ENCODE peak calls at places on chromosomes 6 and 20, in nine cellular contexts. One of them, this sample, is unnamed. For H3K9me3, the result is how much of the 10 kb centered on the place peaks cover.

GRCh38 chr6:169235286-169235685 is 18.4 kb downstream of the THBS2 start:
- DNase-seq in K562: no peak
- DNase-seq in SK-N-SH: no peak
- DNase-seq in NT2/D1: no peak
- DNase-seq in PC-3: no peak
- DNase-seq in HepG2: no peak
- DNase-seq in colonic mucosa: no peak
- DNase-seq in GM23248: no peak
- DNase-seq in fibroblast of lung: no peak
- DNase-seq in this sample: no peak

GRCh38 chr6:170094686-170095272 is 196.1 kb downstream of the DLL1 start:
- DNase-seq in K562: no peak
- DNase-seq in SK-N-SH: no peak
- DNase-seq in NT2/D1: no peak
- DNase-seq in PC-3: no peak
- DNase-seq in HepG2: no peak
- DNase-seq in colonic mucosa: no peak
- DNase-seq in GM23248: no peak
- DNase-seq in fibroblast of lung: no peak
- DNase-seq in this sample: peak

GRCh38 chr20:12984863-12985262 is 23.9 kb upstream of the SPTLC3 start:
- DNase-seq in K562: no peak
- DNase-seq in SK-N-SH: no peak
- DNase-seq in NT2/D1: no peak
- DNase-seq in PC-3: peak
- DNase-seq in HepG2: no peak
- DNase-seq in colonic mucosa: no peak
- DNase-seq in GM23248: no peak
- DNase-seq in fibroblast of lung: no peak
- DNase-seq in this sample: no peak

GRCh38 chr20:43507150-43508080 is at the start of gene L3MBTL1:
- DNase-seq in K562: peak
- DNase-seq in SK-N-SH: peak
- DNase-seq in NT2/D1: peak
- DNase-seq in PC-3: peak
- DNase-seq in HepG2: peak
- DNase-seq in colonic mucosa: peak
- DNase-seq in GM23248: peak
- DNase-seq in fibroblast of lung: peak
- DNase-seq in this sample: peak

GRCh38 chr6:13523826-13524622 is 36.6 kb upstream of the GFOD1 start:
- DNase-seq in K562: no peak
- DNase-seq in SK-N-SH: no peak
- DNase-seq in NT2/D1: no peak
- DNase-seq in PC-3: no peak
- DNase-seq in HepG2: no peak
- DNase-seq in colonic mucosa: no peak
- DNase-seq in GM23248: no peak
- DNase-seq in fibroblast of lung: no peak
- DNase-seq in this sample: no peak

GRCh38 chr6:35955521-35955920 is 34.6 kb upstream of the SRPK1 start:
- DNase-seq in K562: no peak
- DNase-seq in SK-N-SH: no peak
- DNase-seq in NT2/D1: no peak
- DNase-seq in PC-3: no peak
- DNase-seq in HepG2: no peak
- DNase-seq in colonic mucosa: no peak
- DNase-seq in GM23248: no peak
- DNase-seq in fibroblast of lung: no peak
- DNase-seq in this sample: no peak

GRCh38 chr6:169997930-169998218 is 246.5 kb downstream of the ERMARD start:
- DNase-seq in K562: no peak
- DNase-seq in SK-N-SH: no peak
- DNase-seq in NT2/D1: no peak
- DNase-seq in PC-3: no peak
- DNase-seq in HepG2: no peak
- DNase-seq in colonic mucosa: no peak
- DNase-seq in GM23248: no peak
- DNase-seq in fibroblast of lung: no peak
- DNase-seq in this sample: peak

GRCh38 chr6:50113114-50113857 is 63.6 kb upstream of the DEFB112 start:
- DNase-seq in K562: no peak
- DNase-seq in SK-N-SH: no peak
- DNase-seq in NT2/D1: no peak
- DNase-seq in PC-3: no peak
- DNase-seq in HepG2: no peak
- DNase-seq in colonic mucosa: no peak
- DNase-seq in GM23248: no peak
- DNase-seq in fibroblast of lung: no peak
- DNase-seq in this sample: no peak

DNA sequence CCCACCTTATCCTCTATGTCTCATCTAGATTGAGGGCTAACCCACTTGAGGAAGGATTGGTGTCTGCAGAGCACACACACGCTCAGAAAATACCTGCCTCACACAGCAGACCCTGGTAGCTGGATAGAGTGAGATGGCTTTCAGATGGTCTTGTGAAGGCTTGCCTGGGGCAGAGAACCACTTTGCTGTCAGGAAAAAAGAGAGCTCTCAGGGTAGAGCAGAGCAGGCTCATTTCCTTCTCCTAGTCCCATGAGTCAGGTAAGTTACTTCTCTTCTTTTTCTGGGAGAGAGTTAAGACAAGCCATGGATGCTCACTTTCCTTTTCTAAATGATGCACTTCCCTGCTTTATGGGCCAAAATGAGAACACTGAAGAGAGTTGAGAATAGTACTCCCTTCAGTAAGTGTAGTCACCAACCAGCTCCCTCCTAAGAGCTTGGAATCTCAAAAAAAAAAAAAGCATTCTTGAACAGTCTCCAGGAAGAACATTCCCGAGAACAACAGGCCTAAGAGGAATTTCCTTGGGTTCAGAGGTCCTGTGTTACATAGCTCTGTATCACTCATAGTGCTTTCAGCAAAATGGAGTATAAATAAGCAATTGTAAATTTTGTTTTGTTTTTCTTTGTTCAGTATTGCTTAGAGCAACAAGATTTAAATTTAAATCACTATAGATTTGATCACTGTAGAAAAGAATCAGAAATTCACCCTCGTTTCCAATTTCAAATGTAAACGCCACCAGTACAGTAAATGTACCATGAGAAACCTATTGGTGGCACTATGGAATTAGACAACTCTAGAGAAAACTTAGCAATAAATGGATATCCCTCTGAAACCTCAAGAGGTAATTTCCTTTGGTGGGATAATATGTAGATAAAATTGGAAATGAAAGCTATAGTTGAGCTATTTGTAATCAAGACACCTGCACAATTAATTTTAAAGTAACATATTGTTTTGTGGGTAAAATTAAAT is 530.3 kb downstream of the RFPL4B start:
- DNase-seq in K562: no peak
- DNase-seq in SK-N-SH: peak
- DNase-seq in NT2/D1: peak
- DNase-seq in PC-3: peak
- DNase-seq in HepG2: no peak
- DNase-seq in colonic mucosa: no peak
- DNase-seq in GM23248: peak
- DNase-seq in fibroblast of lung: peak
- DNase-seq in this sample: no peak
- H3K9ac ChIP-seq in K562: no peak
- H3K9ac ChIP-seq in SK-N-SH: peak
- H3K9ac ChIP-seq in NT2/D1: no peak
- H3K9ac ChIP-seq in PC-3: no peak
- H3K9ac ChIP-seq in HepG2: no peak
- H3K9ac ChIP-seq in colonic mucosa: no peak
- H3K9ac ChIP-seq in GM23248: peak
- H3K9ac ChIP-seq in fibroblast of lung: no peak
- H3K9ac ChIP-seq in this sample: no peak

GRCh38 chr20:31236953-31237352 is 20.5 kb upstream of the DEFB115 start:
- DNase-seq in K562: no peak
- DNase-seq in SK-N-SH: no peak
- DNase-seq in NT2/D1: no peak
- DNase-seq in PC-3: no peak
- DNase-seq in HepG2: no peak
- DNase-seq in colonic mucosa: no peak
- DNase-seq in GM23248: no peak
- DNase-seq in fibroblast of lung: no peak
- DNase-seq in this sample: no peak
- H3K9me3 ChIP-seq in K562: under half
- H3K9me3 ChIP-seq in SK-N-SH: under half
- H3K9me3 ChIP-seq in NT2/D1: half or more
- H3K9me3 ChIP-seq in PC-3: half or more
- H3K9me3 ChIP-seq in HepG2: half or more
- H3K9me3 ChIP-seq in colonic mucosa: under half
- H3K9me3 ChIP-seq in GM23248: under half
- H3K9me3 ChIP-seq in fibroblast of lung: under half
- H3K9me3 ChIP-seq in this sample: under half

GRCh38 chr20:62653373-62653772 is 11.1 kb downstream of the SLCO4A1 start:
- DNase-seq in K562: no peak
- DNase-seq in SK-N-SH: no peak
- DNase-seq in NT2/D1: no peak
- DNase-seq in PC-3: no peak
- DNase-seq in HepG2: no peak
- DNase-seq in colonic mucosa: no peak
- DNase-seq in GM23248: no peak
- DNase-seq in fibroblast of lung: no peak
- DNase-seq in this sample: no peak

GRCh38 chr20:62650551-62651284 is 8.4 kb downstream of the SLCO4A1 start:
- DNase-seq in K562: no peak
- DNase-seq in SK-N-SH: no peak
- DNase-seq in NT2/D1: no peak
- DNase-seq in PC-3: no peak
- DNase-seq in HepG2: no peak
- DNase-seq in colonic mucosa: no peak
- DNase-seq in GM23248: no peak
- DNase-seq in fibroblast of lung: no peak
- DNase-seq in this sample: no peak

GRCh38 chr20:62652051-62652893 is 10.0 kb downstream of the SLCO4A1 start:
- DNase-seq in K562: peak
- DNase-seq in SK-N-SH: peak
- DNase-seq in NT2/D1: no peak
- DNase-seq in PC-3: peak
- DNase-seq in HepG2: peak
- DNase-seq in colonic mucosa: peak
- DNase-seq in GM23248: peak
- DNase-seq in fibroblast of lung: peak
- DNase-seq in this sample: peak

GRCh38 chr20:62652894-62653305 is 10.6 kb downstream of the SLCO4A1 start:
- DNase-seq in K562: no peak
- DNase-seq in SK-N-SH: no peak
- DNase-seq in NT2/D1: no peak
- DNase-seq in PC-3: no peak
- DNase-seq in HepG2: no peak
- DNase-seq in colonic mucosa: peak
- DNase-seq in GM23248: no peak
- DNase-seq in fibroblast of lung: no peak
- DNase-seq in this sample: no peak

DNA sequence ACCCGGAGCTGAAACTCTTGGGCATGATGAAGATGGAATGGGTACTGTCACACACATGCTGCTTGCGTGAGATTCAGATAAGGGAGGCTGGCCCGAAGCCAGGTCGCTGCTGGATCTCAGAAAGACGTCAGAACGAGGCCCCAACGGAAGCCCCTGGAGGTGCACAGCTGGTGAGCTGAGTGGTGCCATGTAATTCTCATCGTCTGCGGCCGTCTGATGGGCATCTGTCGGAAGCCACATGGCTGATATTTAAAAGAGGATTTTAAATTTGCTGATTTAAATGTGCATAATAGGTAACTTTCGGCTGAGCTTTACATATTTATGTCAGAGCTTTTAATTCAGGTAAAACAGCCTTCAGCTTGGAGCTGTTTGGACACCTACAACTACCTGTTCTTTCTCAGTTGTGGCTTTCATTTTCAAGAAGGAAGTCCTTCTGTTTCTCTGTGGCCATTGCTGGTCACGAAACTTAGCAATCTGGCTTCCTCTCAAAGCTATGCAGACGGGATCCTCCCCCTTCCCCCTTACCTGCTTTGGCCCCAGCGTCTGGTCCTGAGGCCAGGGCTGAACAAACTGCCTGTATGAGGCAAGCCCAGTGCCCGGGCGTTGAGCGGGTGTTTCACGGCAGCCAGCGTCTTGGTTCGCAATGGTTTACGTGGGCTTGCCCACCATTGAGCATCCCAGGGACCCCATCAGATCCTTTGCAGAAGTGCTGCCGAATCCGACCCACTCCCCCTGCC is 9.2 kb downstream of the SLCO4A1 start:
- DNase-seq in K562: peak
- DNase-seq in SK-N-SH: peak
- DNase-seq in NT2/D1: no peak
- DNase-seq in PC-3: no peak
- DNase-seq in HepG2: no peak
- DNase-seq in colonic mucosa: peak
- DNase-seq in GM23248: no peak
- DNase-seq in fibroblast of lung: no peak
- DNase-seq in this sample: peak
- H3K4me3 ChIP-seq in K562: no peak
- H3K4me3 ChIP-seq in SK-N-SH: no peak
- H3K4me3 ChIP-seq in NT2/D1: no peak
- H3K4me3 ChIP-seq in PC-3: peak
- H3K4me3 ChIP-seq in HepG2: no peak
- H3K4me3 ChIP-seq in colonic mucosa: peak
- H3K4me3 ChIP-seq in GM23248: no peak
- H3K4me3 ChIP-seq in fibroblast of lung: no peak
- H3K4me3 ChIP-seq in this sample: peak

GRCh38 chr6:43435682-43436437 is 8.5 kb downstream of the ABCC10 start:
- DNase-seq in K562: no peak
- DNase-seq in SK-N-SH: no peak
- DNase-seq in NT2/D1: no peak
- DNase-seq in PC-3: no peak
- DNase-seq in HepG2: no peak
- DNase-seq in colonic mucosa: no peak
- DNase-seq in GM23248: no peak
- DNase-seq in fibroblast of lung: no peak
- DNase-seq in this sample: no peak

GRCh38 chr6:43434441-43434840 is 7.1 kb downstream of the ABCC10 start:
- DNase-seq in K562: no peak
- DNase-seq in SK-N-SH: no peak
- DNase-seq in NT2/D1: no peak
- DNase-seq in PC-3: no peak
- DNase-seq in HepG2: no peak
- DNase-seq in colonic mucosa: no peak
- DNase-seq in GM23248: no peak
- DNase-seq in fibroblast of lung: no peak
- DNase-seq in this sample: no peak

GRCh38 chr6:43437700-43438099 is 10.4 kb downstream of the ABCC10 start:
- DNase-seq in K562: no peak
- DNase-seq in SK-N-SH: no peak
- DNase-seq in NT2/D1: no peak
- DNase-seq in PC-3: no peak
- DNase-seq in HepG2: no peak
- DNase-seq in colonic mucosa: no peak
- DNase-seq in GM23248: no peak
- DNase-seq in fibroblast of lung: no peak
- DNase-seq in this sample: no peak

GRCh38 chr6:43434943-43435342 is 7.6 kb downstream of the ABCC10 start:
- DNase-seq in K562: no peak
- DNase-seq in SK-N-SH: no peak
- DNase-seq in NT2/D1: no peak
- DNase-seq in PC-3: no peak
- DNase-seq in HepG2: no peak
- DNase-seq in colonic mucosa: no peak
- DNase-seq in GM23248: no peak
- DNase-seq in fibroblast of lung: no peak
- DNase-seq in this sample: no peak

DNA sequence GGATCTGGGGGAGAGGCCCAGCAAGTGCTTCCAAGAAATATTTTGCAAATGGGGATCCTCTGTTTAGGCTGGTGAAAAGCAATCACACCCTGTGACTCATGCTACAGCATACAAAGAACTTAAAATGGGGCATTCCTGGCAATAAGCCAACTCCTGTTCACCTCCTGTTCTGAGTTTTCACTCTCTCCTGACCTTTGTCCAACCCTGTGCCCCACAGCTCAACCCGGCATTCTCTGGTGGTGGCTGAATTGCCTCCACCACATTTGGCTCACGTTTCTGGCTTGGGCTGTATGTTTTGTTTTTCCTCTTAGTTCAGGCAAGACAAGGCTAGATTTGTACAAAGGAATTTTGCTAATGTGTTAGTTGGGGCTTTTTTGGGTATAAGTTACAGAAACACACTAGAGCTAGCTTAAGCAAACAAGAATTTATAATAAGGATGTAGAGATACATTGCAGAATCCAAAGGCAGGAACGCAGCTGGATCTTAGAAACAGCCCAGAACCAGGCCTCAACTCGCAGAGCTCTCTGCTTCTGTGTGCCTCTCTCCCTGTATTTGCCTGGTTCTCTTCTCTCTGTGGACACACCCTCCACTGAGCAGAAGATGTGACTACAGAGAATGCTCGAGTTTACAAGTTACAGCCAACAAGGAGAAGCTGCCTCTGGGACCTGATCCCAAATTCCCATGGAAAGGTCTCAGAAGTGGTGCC is 9.4 kb downstream of the ABCC10 start:
- DNase-seq in K562: peak
- DNase-seq in SK-N-SH: no peak
- DNase-seq in NT2/D1: peak
- DNase-seq in PC-3: peak
- DNase-seq in HepG2: peak
- DNase-seq in colonic mucosa: no peak
- DNase-seq in GM23248: peak
- DNase-seq in fibroblast of lung: peak
- DNase-seq in this sample: no peak
- H3K9ac ChIP-seq in K562: no peak
- H3K9ac ChIP-seq in SK-N-SH: no peak
- H3K9ac ChIP-seq in NT2/D1: no peak
- H3K9ac ChIP-seq in PC-3: no peak
- H3K9ac ChIP-seq in HepG2: peak
- H3K9ac ChIP-seq in colonic mucosa: no peak
- H3K9ac ChIP-seq in GM23248: peak
- H3K9ac ChIP-seq in fibroblast of lung: no peak
- H3K9ac ChIP-seq in this sample: no peak

This sample was measured in kidney.